ENCODE peak calls at places on chromosomes 12 and 14, in seven cellular contexts. N, R, X, F, J, I and B are unnamed samples.

GRCh38 chr12:124088232-124088907 is 115.4 kb downstream of the ZNF664 start:
- DNase-seq in N (no peak), R (no peak), X (no peak), F (no peak), J (no peak), I (no peak), B (no peak)

GRCh38 chr14:96092936-96093335 is 53.8 kb downstream of the C14orf132 start:
- DNase-seq in N (no peak), R (no peak), X (no peak), F (no peak), J (no peak), I (no peak), B (no peak)

GRCh38 chr12:101010881-101011280 is 199.2 kb downstream of the SLC5A8 start:
- DNase-seq in N (no peak), R (no peak), X (no peak), F (no peak), J (no peak), I (no peak), B (no peak)

GRCh38 chr12:52837341-52837741 is 3.2 kb upstream of the KRT79 start:
- DNase-seq in N (no peak), R (peak; percentile 91), X (peak; percentile 94), F (no peak), J (no peak), I (no peak), B (no peak)

GRCh38 chr12:133192847-133193246 is 11.6 kb downstream of the ZNF268 start:
- DNase-seq in N (no peak), R (no peak), X (no peak), F (no peak), J (no peak), I (no peak), B (no peak)

GRCh38 chr12:91267039-91267438 is 84.4 kb upstream of the DCN start:
- DNase-seq in N (no peak), R (no peak), X (no peak), F (no peak), J (no peak), I (no peak), B (no peak)

GRCh38 chr14:75566321-75566720 is 12.1 kb upstream of the FLVCR2 start:
- DNase-seq in N (no peak), R (no peak), X (no peak), F (no peak), J (peak; percentile 60), I (no peak), B (no peak)

GRCh38 chr12:65518771-65519170 is 240.3 kb downstream of the MSRB3 start:
- DNase-seq in N (no peak), R (no peak), X (no peak), F (no peak), J (no peak), I (no peak), B (no peak)

GRCh38 chr12:74538491-74539258 is 1.0 kb downstream of the ATXN7L3B start:
- DNase-seq in N (no peak), R (no peak), X (peak; percentile 11), F (no peak), J (no peak), I (no peak), B (no peak)

GRCh38 chr12:76927170-76927784 is 48.5 kb upstream of the CSRP2 start:
- DNase-seq in N (no peak), R (peak; percentile 57), X (peak; percentile 29), F (no peak), J (no peak), I (peak; percentile 66), B (peak; percentile 0)

GRCh38 chr14:105398726-105399440 is 545 bp downstream of the TEX22 start:
- DNase-seq in N (no peak), R (peak; percentile 11), X (peak; percentile 45), F (no peak), J (no peak), I (peak; percentile 80), B (no peak)

GRCh38 chr12:80939231-80939950 is 1.7 kb upstream of the LIN7A start:
- DNase-seq in N (no peak), R (no peak), X (no peak), F (no peak), J (no peak), I (no peak), B (no peak)

GRCh38 chr14:46405095-46405494 is 246.5 kb downstream of the RPL10L start:
- DNase-seq in N (no peak), R (no peak), X (no peak), F (no peak), J (no peak), I (no peak), B (no peak)

GRCh38 chr12:116594325-116595038 is 35.3 kb downstream of the MAP1LC3B2 start:
- DNase-seq in N (peak; percentile 77), R (no peak), X (no peak), F (peak; percentile 83), J (no peak), I (no peak), B (no peak)

GRCh38 chr14:65073605-65074201 is 28.6 kb downstream of the MAX start:
- DNase-seq in N (no peak), R (no peak), X (no peak), F (no peak), J (no peak), I (no peak), B (no peak)

GRCh38 chr14:24965934-24966593 is 83.9 kb downstream of the STXBP6 start:
- DNase-seq in N (peak; percentile 39), R (peak; percentile 90), X (peak; percentile 95), F (no peak), J (peak; percentile 16), I (no peak), B (no peak)

GRCh38 chr12:69987453-69988102 is 162.6 kb downstream of the MYRFL start:
- DNase-seq in N (no peak), R (peak; percentile 94), X (peak; percentile 98), F (no peak), J (no peak), I (no peak), B (no peak)

GRCh38 chr12:32583535-32583934 is 95.6 kb upstream of the DNM1L start:
- DNase-seq in N (no peak), R (peak; percentile 78), X (peak; percentile 69), F (no peak), J (no peak), I (no peak), B (no peak)

GRCh38 chr12:12126551-12126950 is 55.8 kb downstream of the BCL2L14 start:
- DNase-seq in N (no peak), R (no peak), X (no peak), F (no peak), J (no peak), I (no peak), B (no peak)

GRCh38 chr12:27614386-27614785 is 81.9 kb upstream of the REP15 start:
- DNase-seq in N (no peak), R (no peak), X (no peak), F (no peak), J (no peak), I (no peak), B (no peak)

GRCh38 chr14:69880051-69880487 is 853 bp downstream of the SMOC1 start:
- DNase-seq in N (no peak), R (peak; percentile 29), X (no peak), F (no peak), J (no peak), I (no peak), B (no peak)

GRCh38 chr12:14892726-14893442 is 7.2 kb upstream of the MGP start:
- DNase-seq in N (no peak), R (peak; percentile 2), X (no peak), F (no peak), J (peak; percentile 35), I (peak; percentile 40), B (no peak)

GRCh38 chr12:30154996-30155730 is 371.4 kb upstream of the TMTC1 start:
- DNase-seq in N (no peak), R (peak; percentile 8), X (peak; percentile 91), F (no peak), J (no peak), I (no peak), B (no peak)

GRCh38 chr12:49010092-49010668 is 8.4 kb downstream of the PRKAG1 start:
- DNase-seq in N (no peak), R (peak; percentile 38), X (no peak), F (no peak), J (no peak), I (no peak), B (no peak)

DNA sequence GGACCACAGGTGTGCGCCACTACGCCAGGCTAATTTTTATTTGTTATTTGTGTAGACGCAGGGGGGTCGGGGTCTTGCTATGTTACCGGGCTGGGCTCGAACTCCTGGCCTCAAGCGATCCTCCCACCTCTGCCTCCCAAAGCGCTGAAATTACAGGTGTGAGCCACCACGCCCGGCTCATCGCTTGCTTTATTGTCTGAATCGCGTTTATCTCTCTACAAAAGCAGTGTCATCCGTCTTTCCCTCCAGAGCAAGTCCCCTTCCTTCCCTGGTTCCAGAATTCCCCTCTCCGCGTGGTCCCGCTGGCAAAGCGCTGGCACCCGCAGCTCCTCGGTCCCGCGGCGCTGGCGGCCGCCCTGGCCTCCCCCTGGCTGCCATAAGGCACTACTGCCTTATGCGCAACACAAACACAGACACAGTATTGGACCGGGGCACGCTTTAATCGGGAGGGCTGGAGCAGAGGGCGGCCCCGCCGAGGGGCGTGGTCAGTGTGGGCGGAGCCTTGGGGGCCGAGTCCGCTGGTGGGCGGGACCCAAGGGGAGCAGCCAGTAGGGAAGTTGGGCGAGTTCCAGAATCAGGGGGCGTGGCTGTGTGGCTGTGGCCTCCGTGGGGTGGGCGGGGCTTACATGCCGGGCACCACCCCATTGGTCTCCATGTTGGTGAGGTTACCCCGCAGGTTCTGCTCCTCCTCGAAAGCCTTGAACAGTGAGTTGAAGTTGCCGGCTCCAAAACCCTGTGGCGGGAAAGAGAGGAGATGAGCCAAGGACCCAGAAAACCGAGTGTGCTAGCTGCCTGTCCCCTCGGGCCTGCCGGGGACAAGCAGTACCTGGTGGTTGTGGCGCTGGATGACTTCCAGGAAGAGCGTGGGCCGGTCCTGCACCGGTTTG is 19.3 kb downstream of the HPD start:
- DNase-seq in N (peak; percentile 100), R (peak; percentile 96), X (peak; percentile 93), F (peak; percentile 100), J (peak; percentile 98), I (peak; percentile 100), B (peak; percentile 88)
- TF ChIP-seq CTCF in N (no peak), R (peak; percentile 38), X (peak; percentile 35), F (peak; percentile 60), J (peak; percentile 64), I (peak; percentile 57), B (peak; percentile 15)

DNA sequence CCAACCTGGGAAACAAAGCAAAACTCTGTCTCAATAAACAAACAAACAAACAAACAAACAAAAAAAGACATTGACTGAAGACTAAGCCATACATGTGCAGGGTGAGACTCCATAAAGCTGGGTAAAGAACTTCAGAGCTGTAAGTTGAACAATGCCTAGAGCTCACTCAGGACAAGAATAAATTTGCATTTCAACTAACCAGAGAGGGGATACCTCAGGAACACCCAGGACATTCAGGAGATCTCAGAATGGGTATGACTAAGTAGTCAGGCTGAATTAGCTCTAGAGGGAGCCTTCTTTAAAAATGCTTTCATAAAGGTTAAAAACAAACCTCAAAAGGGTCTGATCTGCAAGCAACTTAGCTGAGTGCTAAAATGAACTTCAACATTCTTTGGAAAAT is 267.7 kb upstream of the DIO3 start:
- DNase-seq in N (no peak), R (no peak), X (no peak), F (no peak), J (no peak), I (no peak), B (no peak)
- H3K4me3 ChIP-seq in N (no peak overlapping the region), R (no peak overlapping the region), X (no peak overlapping the region), F (no peak overlapping the region), J (no peak overlapping the region), I (no peak overlapping the region), B (no peak overlapping the region)

GRCh38 chr12:105083551-105084105 is 630 bp downstream of the ALDH1L2 start:
- DNase-seq in N (peak; percentile 44), R (peak; percentile 77), X (peak; percentile 71), F (peak; percentile 70), J (peak; percentile 43), I (peak; percentile 52), B (no peak)
- TF ChIP-seq CTCF in N (no peak), R (peak; percentile 4), X (no peak), F (no peak), J (no peak), I (no peak), B (peak; percentile 4)

GRCh38 chr12:57893460-57894353 is 47.2 kb upstream of the CTDSP2 start:
- DNase-seq in N (peak; percentile 84), R (peak; percentile 91), X (peak; percentile 84), F (peak; percentile 88), J (peak; percentile 75), I (peak; percentile 78), B (no peak)
- H3K4me3 ChIP-seq in N (no peak overlapping the region), R (peak overlapping the region; percentile 5), X (no peak overlapping the region), F (peak overlapping the region; percentile 28), J (no peak overlapping the region), I (no peak overlapping the region), B (no peak overlapping the region)